ENCODE peak calls at places on chromosome 17, in eight cellular contexts. One of them, this sample, is unnamed.

GRCh38 chr17:2926019-2926650 is 129.9 kb downstream of the RAP1GAP2 start:
- DNase-seq in iPS DF 19.7: no peak
- DNase-seq in NCI-H187 treated with DMSO at 0.1 percent for 48 hours: no peak
- DNase-seq in A673: no peak
- DNase-seq in C1 segment of cervical spinal cord: peak
- DNase-seq in hypothalamus: no peak
- DNase-seq in HAP-1: no peak
- DNase-seq in cardiac fibroblast: peak
- DNase-seq in this sample: no peak

GRCh38 chr17:82933006-82933310 is 93.1 kb upstream of the ZNF750 start:
- DNase-seq in NCI-H187 treated with DMSO at 0.1 percent for 48 hours: no peak
- DNase-seq in C1 segment of cervical spinal cord: no peak
- DNase-seq in A673: no peak
- DNase-seq in hypothalamus: no peak
- DNase-seq in iPS DF 19.7: no peak
- DNase-seq in cardiac fibroblast: no peak
- DNase-seq in HAP-1: no peak
- DNase-seq in this sample: no peak

GRCh38 chr17:40309938-40310510 is 1.0 kb downstream of the RARA start:
- DNase-seq in HAP-1: no peak
- DNase-seq in A673: no peak
- DNase-seq in NCI-H187 treated with DMSO at 0.1 percent for 48 hours: no peak
- DNase-seq in cardiac fibroblast: no peak
- DNase-seq in hypothalamus: no peak
- DNase-seq in iPS DF 19.7: no peak
- DNase-seq in C1 segment of cervical spinal cord: no peak
- DNase-seq in this sample: no peak

GRCh38 chr17:56648814-56649213 is 55.3 kb downstream of the NOG start:
- DNase-seq in C1 segment of cervical spinal cord: no peak
- DNase-seq in hypothalamus: no peak
- DNase-seq in NCI-H187 treated with DMSO at 0.1 percent for 48 hours: no peak
- DNase-seq in A673: no peak
- DNase-seq in HAP-1: no peak
- DNase-seq in iPS DF 19.7: no peak
- DNase-seq in cardiac fibroblast: no peak
- DNase-seq in this sample: no peak

GRCh38 chr17:2253768-2254406 is 49.7 kb downstream of the SMG6 start:
- DNase-seq in NCI-H187 treated with DMSO at 0.1 percent for 48 hours: no peak
- DNase-seq in cardiac fibroblast: no peak
- DNase-seq in HAP-1: no peak
- DNase-seq in hypothalamus: no peak
- DNase-seq in iPS DF 19.7: no peak
- DNase-seq in A673: no peak
- DNase-seq in C1 segment of cervical spinal cord: no peak
- DNase-seq in this sample: no peak

GRCh38 chr17:46212634-46213435 is 19.6 kb upstream of the KANSL1 start:
- DNase-seq in NCI-H187 treated with DMSO at 0.1 percent for 48 hours: no peak
- DNase-seq in C1 segment of cervical spinal cord: no peak
- DNase-seq in cardiac fibroblast: peak
- DNase-seq in iPS DF 19.7: peak
- DNase-seq in HAP-1: peak
- DNase-seq in hypothalamus: peak
- DNase-seq in A673: peak
- DNase-seq in this sample: no peak

GRCh38 chr17:6355196-6355595 is 79.7 kb downstream of the AIPL1 start:
- DNase-seq in hypothalamus: no peak
- DNase-seq in HAP-1: no peak
- DNase-seq in NCI-H187 treated with DMSO at 0.1 percent for 48 hours: no peak
- DNase-seq in iPS DF 19.7: no peak
- DNase-seq in cardiac fibroblast: no peak
- DNase-seq in A673: no peak
- DNase-seq in C1 segment of cervical spinal cord: no peak
- DNase-seq in this sample: no peak

GRCh38 chr17:40779181-40779909 is 3.0 kb downstream of the KRT27 start:
- DNase-seq in hypothalamus: no peak
- DNase-seq in HAP-1: no peak
- DNase-seq in iPS DF 19.7: no peak
- DNase-seq in NCI-H187 treated with DMSO at 0.1 percent for 48 hours: no peak
- DNase-seq in C1 segment of cervical spinal cord: no peak
- DNase-seq in A673: peak
- DNase-seq in cardiac fibroblast: no peak
- DNase-seq in this sample: no peak

GRCh38 chr17:3547628-3548027 is 10.0 kb downstream of the TRPV3 start:
- DNase-seq in cardiac fibroblast: no peak
- DNase-seq in hypothalamus: no peak
- DNase-seq in A673: no peak
- DNase-seq in C1 segment of cervical spinal cord: no peak
- DNase-seq in NCI-H187 treated with DMSO at 0.1 percent for 48 hours: no peak
- DNase-seq in HAP-1: no peak
- DNase-seq in iPS DF 19.7: no peak
- DNase-seq in this sample: no peak

GRCh38 chr17:70661342-70662222 is 492.2 kb downstream of the KCNJ2 start:
- DNase-seq in NCI-H187 treated with DMSO at 0.1 percent for 48 hours: peak
- DNase-seq in cardiac fibroblast: no peak
- DNase-seq in A673: peak
- DNase-seq in iPS DF 19.7: no peak
- DNase-seq in C1 segment of cervical spinal cord: no peak
- DNase-seq in HAP-1: no peak
- DNase-seq in hypothalamus: no peak
- DNase-seq in this sample: no peak